ENCODE peak calls at places on chromosomes 16 and 17, in five cellular contexts. One of them, this sample, is unnamed.

GRCh38 chr16:73140944-73141343 is 93.0 kb upstream of the ZFHX3 start:
- DNase-seq in AG08396: no peak
- DNase-seq in GM23248: no peak
- DNase-seq in mucosa of descending colon: no peak
- DNase-seq in bronchial epithelial cell: peak; percentile 6
- DNase-seq in this sample: no peak

GRCh38 chr16:366476-366875 is 3.9 kb downstream of the MRPL28 start:
- DNase-seq in AG08396: no peak
- DNase-seq in GM23248: no peak
- DNase-seq in mucosa of descending colon: no peak
- DNase-seq in bronchial epithelial cell: no peak
- DNase-seq in this sample: no peak

GRCh38 chr16:640614-641013 is 1.0 kb upstream of the MCRIP2 start:
- DNase-seq in AG08396: no peak
- DNase-seq in GM23248: no peak
- DNase-seq in mucosa of descending colon: no peak
- DNase-seq in bronchial epithelial cell: no peak
- DNase-seq in this sample: no peak

GRCh38 chr16:24135624-24136296 is 120.4 kb upstream of the CACNG3 start:
- DNase-seq in AG08396: no peak
- DNase-seq in GM23248: no peak
- DNase-seq in mucosa of descending colon: no peak
- DNase-seq in bronchial epithelial cell: no peak
- DNase-seq in this sample: peak; percentile 32

GRCh38 chr16:67910162-67910561 is 17.1 kb downstream of the PSKH1 start:
- DNase-seq in AG08396: no peak
- DNase-seq in GM23248: peak; percentile 61
- DNase-seq in mucosa of descending colon: no peak
- DNase-seq in bronchial epithelial cell: peak; percentile 70
- DNase-seq in this sample: no peak

GRCh38 chr16:52470601-52471000 is 76.3 kb downstream of the TOX3 start:
- DNase-seq in AG08396: no peak
- DNase-seq in GM23248: no peak
- DNase-seq in mucosa of descending colon: no peak
- DNase-seq in bronchial epithelial cell: no peak
- DNase-seq in this sample: no peak

GRCh38 chr17:29549169-29549935 is 17.5 kb downstream of the ABHD15 start:
- DNase-seq in AG08396: no peak
- DNase-seq in GM23248: no peak
- DNase-seq in mucosa of descending colon: no peak
- DNase-seq in bronchial epithelial cell: no peak
- DNase-seq in this sample: no peak

GRCh38 chr17:42720996-42721583 is 23.8 kb downstream of the EZH1 start:
- DNase-seq in AG08396: peak; percentile 55
- DNase-seq in GM23248: peak; percentile 81
- DNase-seq in mucosa of descending colon: no peak
- DNase-seq in bronchial epithelial cell: peak; percentile 73
- DNase-seq in this sample: peak; percentile 60

GRCh38 chr17:77924757-77925336 is 33.7 kb upstream of the TNRC6C start:
- DNase-seq in AG08396: peak; percentile 43
- DNase-seq in GM23248: peak; percentile 33
- DNase-seq in mucosa of descending colon: no peak
- DNase-seq in bronchial epithelial cell: no peak
- DNase-seq in this sample: no peak

GRCh38 chr17:20234266-20234665 is 225.1 kb downstream of the SPECC1 start:
- DNase-seq in AG08396: no peak
- DNase-seq in GM23248: no peak
- DNase-seq in mucosa of descending colon: no peak
- DNase-seq in bronchial epithelial cell: no peak
- DNase-seq in this sample: no peak

GRCh38 chr16:22278841-22279240 is 18.4 kb upstream of the POLR3E start:
- DNase-seq in AG08396: no peak
- DNase-seq in GM23248: no peak
- DNase-seq in mucosa of descending colon: no peak
- DNase-seq in bronchial epithelial cell: no peak
- DNase-seq in this sample: no peak

GRCh38 chr16:85746431-85747227 is 4.3 kb downstream of the C16orf74 start:
- DNase-seq in AG08396: no peak
- DNase-seq in GM23248: peak; percentile 80
- DNase-seq in mucosa of descending colon: no peak
- DNase-seq in bronchial epithelial cell: peak; percentile 96
- DNase-seq in this sample: no peak

GRCh38 chr17:49546546-49547535 is 28.8 kb upstream of the NXPH3 start:
- DNase-seq in AG08396: peak; percentile 3
- DNase-seq in GM23248: no peak
- DNase-seq in mucosa of descending colon: no peak
- DNase-seq in bronchial epithelial cell: no peak
- DNase-seq in this sample: no peak

GRCh38 chr16:87487361-87487924 is 5.4 kb downstream of the ZCCHC14 start:
- DNase-seq in AG08396: no peak
- DNase-seq in GM23248: peak; percentile 83
- DNase-seq in mucosa of descending colon: peak; percentile 88
- DNase-seq in bronchial epithelial cell: peak; percentile 71
- DNase-seq in this sample: no peak

GRCh38 chr16:75233611-75233938 is 14.8 kb downstream of the CTRB1 start:
- DNase-seq in AG08396: no peak
- DNase-seq in GM23248: no peak
- DNase-seq in mucosa of descending colon: no peak
- DNase-seq in bronchial epithelial cell: no peak
- DNase-seq in this sample: no peak

GRCh38 chr17:67279115-67279514 is 34.1 kb upstream of the HELZ start:
- DNase-seq in AG08396: no peak
- DNase-seq in GM23248: no peak
- DNase-seq in mucosa of descending colon: no peak
- DNase-seq in bronchial epithelial cell: no peak
- DNase-seq in this sample: no peak

GRCh38 chr16:11497329-11497805 is 89.4 kb downstream of the LITAF start:
- DNase-seq in AG08396: peak; percentile 79
- DNase-seq in GM23248: peak; percentile 90
- DNase-seq in mucosa of descending colon: peak; percentile 82
- DNase-seq in bronchial epithelial cell: peak; percentile 94
- DNase-seq in this sample: peak; percentile 67

GRCh38 chr16:66156538-66156937 is 210.0 kb upstream of the CDH5 start:
- DNase-seq in AG08396: no peak
- DNase-seq in GM23248: no peak
- DNase-seq in mucosa of descending colon: no peak
- DNase-seq in bronchial epithelial cell: no peak
- DNase-seq in this sample: no peak

GRCh38 chr16:85330694-85331188 is 218.5 kb upstream of the CIBAR2 start:
- DNase-seq in AG08396: peak; percentile 85
- DNase-seq in GM23248: peak; percentile 95
- DNase-seq in mucosa of descending colon: no peak
- DNase-seq in bronchial epithelial cell: peak; percentile 65
- DNase-seq in this sample: no peak

GRCh38 chr16:14600164-14600563 is 29.9 kb downstream of the PARN start:
- DNase-seq in AG08396: peak; percentile 32
- DNase-seq in GM23248: peak; percentile 54
- DNase-seq in mucosa of descending colon: no peak
- DNase-seq in bronchial epithelial cell: peak; percentile 49
- DNase-seq in this sample: no peak

GRCh38 chr17:40646791-40647548 is 648 bp downstream of the SMARCE1 start:
- DNase-seq in AG08396: peak; percentile 53
- DNase-seq in GM23248: peak; percentile 71
- DNase-seq in mucosa of descending colon: no peak
- DNase-seq in bronchial epithelial cell: peak; percentile 31
- DNase-seq in this sample: no peak

GRCh38 chr16:71214771-71215381 is 15.6 kb downstream of the HYDIN start:
- DNase-seq in AG08396: no peak
- DNase-seq in GM23248: no peak
- DNase-seq in mucosa of descending colon: no peak
- DNase-seq in bronchial epithelial cell: peak; percentile 37
- DNase-seq in this sample: peak; percentile 4

GRCh38 chr16:8675183-8676159 is 1.1 kb downstream of the ABAT start:
- DNase-seq in AG08396: no peak
- DNase-seq in GM23248: peak; percentile 14
- DNase-seq in mucosa of descending colon: no peak
- DNase-seq in bronchial epithelial cell: peak; percentile 5
- DNase-seq in this sample: no peak

GRCh38 chr16:67150833-67151396 is at the start of gene B3GNT9:
- DNase-seq in AG08396: peak; percentile 94
- DNase-seq in GM23248: peak; percentile 97
- DNase-seq in mucosa of descending colon: peak; percentile 74
- DNase-seq in bronchial epithelial cell: peak; percentile 38
- DNase-seq in this sample: peak; percentile 55

This sample was measured in cerebellum.